ENCODE peak calls at places on chromosomes 3 and 15, in six cellular contexts. L is GM12891, K is GM12878, D is H1, E is HepG2, X is K562. M is an unnamed sample.

GRCh38 chr3:58005662-58006061 is 2.6 kb upstream of the FLNB start:
- DNase-seq in D (no peak), E (peak; percentile 74), L (no peak), K (no peak), X (no peak), M (no peak)

GRCh38 chr3:159733194-159733860 is 255.3 kb upstream of the IL12A start:
- DNase-seq in L (no peak), X (no peak), K (no peak), D (no peak), E (no peak), M (no peak)

GRCh38 chr15:61834076-61834697 is 226.1 kb downstream of the VPS13C start:
- DNase-seq in L (peak; percentile 42), X (peak; percentile 62), D (peak; percentile 56), E (peak; percentile 34), K (no peak), M (peak; percentile 53)

GRCh38 chr3:42257007-42257406 is 9.0 kb downstream of the CCK start:
- DNase-seq in K (no peak), E (no peak), D (no peak), X (no peak), L (no peak), M (no peak)

GRCh38 chr3:43895573-43895972 is 204.8 kb downstream of the ABHD5 start:
- DNase-seq in L (no peak), E (no peak), K (no peak), X (no peak), D (no peak), M (no peak)

GRCh38 chr3:30400924-30401323 is 205.5 kb upstream of the TGFBR2 start:
- DNase-seq in D (no peak), L (no peak), K (no peak), X (no peak), E (peak; percentile 28), M (no peak)

GRCh38 chr15:97143847-97144711 is 813.6 kb downstream of the NR2F2 start:
- DNase-seq in X (no peak), L (no peak), K (no peak), E (no peak), D (no peak), M (no peak)

GRCh38 chr15:28904541-28905303 is 18.9 kb downstream of the APBA2 start:
- DNase-seq in L (no peak), X (peak; percentile 93), E (no peak), K (no peak), D (no peak), M (no peak)

GRCh38 chr3:126142652-126143051 is 37.7 kb downstream of the ALDH1L1 start:
- DNase-seq in K (no peak), D (no peak), X (no peak), E (no peak), L (no peak), M (no peak)

DNA sequence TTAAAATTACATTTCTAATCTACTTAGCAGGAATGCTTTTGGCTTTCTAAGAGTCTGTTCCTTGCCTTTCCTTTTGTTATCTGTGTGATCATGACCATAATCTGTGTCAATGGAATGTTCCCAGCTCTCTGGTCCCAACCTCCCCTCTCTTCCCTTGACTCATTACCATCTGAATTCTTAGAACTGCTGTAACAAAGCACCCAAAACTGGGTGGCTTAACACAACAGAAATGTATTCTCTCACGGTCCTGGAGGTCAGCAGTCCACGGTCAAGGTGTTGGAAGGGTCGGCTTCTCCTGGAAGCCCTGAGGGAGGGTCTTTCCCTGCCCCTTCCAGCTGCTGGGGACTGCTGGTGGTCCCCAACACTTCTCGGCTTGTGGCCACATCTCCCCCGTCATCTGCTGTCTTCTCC is 81.1 kb downstream of the LRRK1 start:
- DNase-seq in E (no peak), D (no peak), K (no peak), X (no peak), L (no peak), M (no peak)
- TF ChIP-seq TAF1 in E (no peak), D (no peak), K (no peak), X (no peak), L (no peak), M (no peak)

DNA sequence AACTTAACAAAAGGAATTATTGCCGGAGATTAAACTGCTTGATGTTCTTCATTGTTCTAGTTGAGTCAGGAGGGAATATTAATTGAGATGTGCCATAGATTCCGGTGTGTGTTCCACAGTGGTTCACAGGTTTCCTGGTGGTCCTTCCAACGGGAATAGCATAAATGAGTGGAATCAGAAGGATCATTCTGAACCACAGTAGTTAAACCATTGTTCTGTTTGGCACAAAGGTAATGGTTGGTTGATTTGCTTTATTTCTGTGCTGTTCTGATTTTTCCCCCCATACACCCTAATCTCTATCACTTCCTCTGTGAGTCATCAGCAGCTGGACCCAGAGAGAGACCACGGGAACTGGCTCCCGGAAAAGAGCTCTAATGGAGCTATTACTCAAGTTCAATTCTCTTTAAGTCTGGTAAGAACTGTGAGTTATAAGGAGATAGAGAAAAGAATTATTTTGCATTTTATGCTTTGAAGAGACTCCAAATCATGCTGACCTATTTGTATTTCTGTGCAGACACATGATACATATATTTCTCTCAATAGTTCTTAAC is 627.2 kb downstream of the ZIC1 start:
- DNase-seq in X (no peak), D (no peak), L (no peak), K (no peak), E (no peak), M (no peak)
- TF ChIP-seq POLR2A in X (no peak), D (no peak), L (no peak), K (no peak), E (no peak), M (no peak)

DNA sequence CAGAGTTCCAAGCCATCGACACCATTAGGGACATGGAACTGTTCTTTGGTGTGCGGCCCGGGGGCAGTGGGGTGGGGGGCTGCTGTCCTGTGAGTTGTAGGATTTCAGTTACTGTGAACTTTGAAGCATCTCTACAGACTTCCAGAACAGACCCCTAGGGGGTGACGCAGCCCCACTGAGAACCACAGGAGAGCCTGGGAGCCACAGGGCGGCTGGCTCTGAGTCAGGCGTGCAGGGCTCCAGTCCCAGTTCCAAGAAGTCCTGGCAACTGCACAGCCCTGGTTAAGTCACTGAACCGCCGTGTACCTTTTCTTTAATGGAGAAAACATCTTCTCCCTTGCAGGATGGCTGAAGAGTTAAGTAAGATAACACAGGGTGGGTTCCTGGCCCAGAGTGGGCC is 23.5 kb upstream of the LRTM1 start:
- DNase-seq in D (peak; percentile 49), L (no peak), X (peak; percentile 25), E (peak; percentile 3), K (no peak), M (no peak)
- TF ChIP-seq POLR2AphosphoS5 in D (no peak), L (no peak), X (no peak), E (no peak), K (no peak), M (no peak)

DNA sequence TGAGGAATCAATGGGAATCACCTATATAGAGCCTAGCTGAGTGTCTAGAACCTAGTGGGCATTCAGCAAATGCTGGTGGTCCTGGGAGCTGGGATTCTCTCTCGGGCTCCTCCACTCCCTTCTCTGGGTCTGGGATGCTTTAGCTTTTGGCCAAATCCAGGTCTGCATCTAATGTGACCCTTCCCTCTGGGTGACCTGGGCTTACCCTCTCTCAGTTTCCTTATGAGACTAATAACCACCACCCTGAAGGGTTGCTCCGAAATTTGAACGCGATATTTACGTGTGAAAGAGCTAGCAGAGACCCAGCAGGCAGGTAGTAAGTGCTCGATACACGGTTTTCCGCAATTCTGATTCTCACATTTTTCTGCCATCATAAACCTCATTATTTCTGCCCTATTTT is 44.4 kb downstream of the PCSK6 start:
- DNase-seq in L (no peak), K (no peak), D (no peak), E (no peak), X (no peak), M (no peak)
- TF ChIP-seq TAF1 in L (no peak), K (no peak), D (no peak), E (no peak), X (no peak), M (no peak)

DNA sequence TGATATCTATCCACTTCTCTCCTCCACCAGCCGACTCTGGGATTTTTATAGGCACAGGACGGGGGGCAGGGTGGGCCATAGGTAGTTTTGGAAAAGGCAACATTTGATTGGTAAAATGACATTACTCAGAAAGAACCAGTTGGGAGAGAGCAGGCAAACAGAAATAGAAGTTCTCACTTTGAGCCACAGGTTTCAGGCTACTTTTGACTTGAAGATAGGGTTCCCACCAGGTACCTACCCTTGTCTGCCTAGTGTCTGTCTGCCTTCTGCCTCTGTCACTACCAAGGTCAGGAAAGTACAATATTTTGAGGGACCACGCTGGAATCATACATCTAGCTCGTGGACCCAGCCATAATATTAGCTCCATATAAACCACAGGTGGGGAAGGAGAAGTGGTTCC is 412.9 kb upstream of the GRM7 start:
- DNase-seq in X (no peak), K (no peak), E (no peak), L (no peak), D (no peak), M (no peak)
- TF ChIP-seq POLR2A in X (no peak), K (no peak), E (no peak), L (no peak), D (no peak), M (no peak)

M was measured in GM12892.